ENCODE peak calls at places on chromosome 1, in seven cellular contexts. O is heart left ventricle; Z is mesothelial cell of epicardium; R is amygdala; M is NCI-H2107; F is left cardiac atrium; G is stimulated activated naive CD4-positive, alpha-beta T cell. J is an unnamed sample.
A peak's percentile ranks its signal among the peaks of the same experiment; 100 is the strongest.

GRCh38 chr1:186442651-186443114 is 18.2 kb downstream of the PDC start:
- DNase-seq in O (no peak), R (no peak), F (no peak), M (no peak), G (no peak), Z (no peak), J (no peak)

GRCh38 chr1:30732277-30732996 is 9.1 kb upstream of the MATN1 start:
- DNase-seq in F (no peak), Z (no peak), O (no peak), G (no peak), R (no peak), M (no peak), J (no peak)

GRCh38 chr1:26300586-26301275 is 5.7 kb downstream of the UBXN11 start:
- DNase-seq in M (no peak), Z (no peak), O (no peak), G (no peak), F (no peak), R (no peak), J (no peak)

GRCh38 chr1:180311011-180311730 is 81.1 kb downstream of the LHX4 start:
- DNase-seq in O (no peak), M (no peak), G (no peak), F (no peak), Z (no peak), R (no peak), J (no peak)

GRCh38 chr1:97668945-97669344 is 251.9 kb downstream of the DPYD start:
- DNase-seq in G (no peak), F (no peak), R (no peak), O (no peak), Z (no peak), M (no peak), J (no peak)

GRCh38 chr1:59494145-59494824 is 197.4 kb downstream of the FGGY start:
- DNase-seq in R (no peak), G (no peak), F (no peak), Z (no peak), O (no peak), M (no peak), J (no peak)

GRCh38 chr1:169027607-169028320 is 78.7 kb upstream of the ATP1B1 start:
- DNase-seq in F (no peak), G (no peak), Z (no peak), R (no peak), O (no peak), M (no peak), J (no peak)

GRCh38 chr1:116514708-116515525 is 55.9 kb downstream of the CD58 start:
- DNase-seq in G (no peak), M (no peak), O (no peak), Z (no peak), F (no peak), R (no peak), J (peak; percentile 44)

GRCh38 chr1:61450454-61451213 is 274.3 kb downstream of the TM2D1 start:
- DNase-seq in G (no peak), M (no peak), F (peak; percentile 65), R (no peak), O (no peak), Z (no peak), J (no peak)

GRCh38 chr1:182549346-182549745 is 39.7 kb downstream of the RNASEL start:
- DNase-seq in O (no peak), F (no peak), R (no peak), M (no peak), Z (no peak), G (no peak), J (no peak)

GRCh38 chr1:113871597-113872113 is at the start of gene PTPN22:
- DNase-seq in R (no peak), F (peak; percentile 25), Z (no peak), G (peak; percentile 65), M (peak; percentile 26), O (no peak), J (peak; percentile 31)